ENCODE peak calls at places on chromosome 10, in five cellular contexts. E is aorta, A is left lung, H is left ventricle myocardium inferior, P is pancreas. N is an unnamed sample. For H3K4me1, the result is how much of the 10 kb centered on the place peaks cover.

GRCh38 chr10:75294518-75294865 is 58.7 kb upstream of the COMTD1 start:
- DNase-seq in A (peak), E (no peak), P (peak), H (peak), N (no peak)

GRCh38 chr10:97048649-97049427 is 136.9 kb downstream of the SLIT1 start:
- DNase-seq in E (peak), H (no peak), A (no peak), P (no peak), N (no peak)

GRCh38 chr10:108775911-108776475 is 1147.3 kb downstream of the XPNPEP1 start:
- DNase-seq in A (no peak), P (no peak), E (no peak), H (no peak), N (no peak)

GRCh38 chr10:87092356-87092860 is 2.2 kb downstream of the GLUD1 start:
- DNase-seq in E (no peak), A (no peak), P (no peak), H (no peak), N (no peak)

GRCh38 chr10:29163746-29164145 is 125.1 kb upstream of the LYZL1 start:
- DNase-seq in A (no peak), E (no peak), H (no peak), P (no peak), N (no peak)

GRCh38 chr10:59508956-59509355 is 146.6 kb upstream of the FAM13C start:
- DNase-seq in A (no peak), E (no peak), H (no peak), P (no peak), N (no peak)

GRCh38 chr10:97327348-97328294 is 6.9 kb downstream of the FRAT2 start:
- DNase-seq in A (no peak), E (no peak), H (no peak), P (peak), N (peak)

GRCh38 chr10:29618341-29619171 is 16.2 kb downstream of the SVIL start:
- DNase-seq in E (no peak), H (peak), A (peak), P (peak), N (no peak)

GRCh38 chr10:7410800-7411670 is at the start of gene SFMBT2:
- DNase-seq in H (peak), E (peak), P (peak), A (peak), N (peak)

GRCh38 chr10:110733256-110733952 is 89.3 kb downstream of the RBM20 start:
- DNase-seq in P (peak), A (no peak), E (no peak), H (no peak), N (peak)

GRCh38 chr10:23742368-23742767 is 303.5 kb downstream of the OTUD1 start:
- DNase-seq in P (no peak), H (no peak), E (no peak), A (no peak), N (no peak)
- H3K27ac ChIP-seq in P (no peak), H (no peak), E (no peak), A (no peak), N (no peak)

GRCh38 chr10:47456096-47456485 is 27.8 kb downstream of the ANXA8 start:
- DNase-seq in A (no peak), H (no peak), P (no peak), E (no peak), N (no peak)
- H3K4me1 ChIP-seq in A (under half), H (under half), P (under half), E (under half), N (under half)

DNA sequence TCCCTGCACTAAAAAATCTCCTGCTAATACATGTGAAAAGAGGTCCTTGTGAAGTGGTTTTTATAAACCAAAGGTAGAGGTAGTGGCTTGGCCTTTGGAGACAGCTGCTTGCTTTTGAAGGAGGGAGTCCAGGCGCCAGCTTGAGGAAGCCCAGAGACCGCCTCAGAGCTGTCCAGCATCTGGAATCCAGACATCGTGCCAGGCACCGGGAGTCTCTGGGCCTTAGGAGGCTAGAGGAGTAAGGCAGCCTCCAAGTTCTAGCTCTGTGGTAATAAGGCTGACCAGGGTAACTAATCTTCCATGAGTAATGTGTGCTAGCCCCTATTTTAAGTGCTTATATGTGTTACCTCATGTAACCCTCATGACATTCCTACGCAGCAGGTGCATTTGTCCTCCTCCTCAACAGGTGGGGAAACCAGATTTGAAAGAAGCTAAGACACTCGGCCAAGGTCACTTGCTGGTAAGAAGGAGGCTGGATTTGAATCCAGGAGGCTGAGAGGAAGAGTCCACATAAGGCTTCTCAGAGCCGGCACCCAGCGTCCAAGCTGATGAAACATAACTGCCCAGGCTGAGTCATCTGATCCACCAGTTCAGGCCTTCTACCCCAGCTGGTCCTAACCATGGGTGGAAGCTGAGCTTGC is 26.1 kb downstream of the PRLHR start:
- DNase-seq in A (no peak), P (no peak), E (no peak), H (no peak), N (no peak)
- H3K27ac ChIP-seq in A (no peak), P (no peak), E (no peak), H (no peak), N (no peak)

GRCh38 chr10:100746413-100746931 is 1.1 kb downstream of the PAX2 start:
- DNase-seq in E (no peak), H (no peak), A (no peak), P (no peak), N (no peak)

GRCh38 chr10:100748251-100749058 is 3.1 kb downstream of the PAX2 start:
- DNase-seq in A (no peak), E (no peak), H (no peak), P (no peak), N (no peak)

GRCh38 chr10:100747826-100748231 is 2.4 kb downstream of the PAX2 start:
- DNase-seq in H (no peak), P (no peak), E (no peak), A (no peak), N (no peak)

GRCh38 chr10:100745882-100746412 is 565 bp downstream of the PAX2 start:
- DNase-seq in P (no peak), A (no peak), H (no peak), E (no peak), N (no peak)

GRCh38 chr10:100747061-100747825 is 1.9 kb downstream of the PAX2 start:
- DNase-seq in A (no peak), P (no peak), E (no peak), H (no peak), N (no peak)
- H3K4me1 ChIP-seq in A (under half), P (under half), E (under half), H (half or more), N (under half)

GRCh38 chr10:102780246-102780645 is 36.5 kb downstream of the WBP1L start:
- DNase-seq in A (no peak), E (no peak), P (no peak), H (no peak), N (no peak)
- H3K27ac ChIP-seq in A (peak), E (peak), P (no peak), H (peak), N (peak)

DNA sequence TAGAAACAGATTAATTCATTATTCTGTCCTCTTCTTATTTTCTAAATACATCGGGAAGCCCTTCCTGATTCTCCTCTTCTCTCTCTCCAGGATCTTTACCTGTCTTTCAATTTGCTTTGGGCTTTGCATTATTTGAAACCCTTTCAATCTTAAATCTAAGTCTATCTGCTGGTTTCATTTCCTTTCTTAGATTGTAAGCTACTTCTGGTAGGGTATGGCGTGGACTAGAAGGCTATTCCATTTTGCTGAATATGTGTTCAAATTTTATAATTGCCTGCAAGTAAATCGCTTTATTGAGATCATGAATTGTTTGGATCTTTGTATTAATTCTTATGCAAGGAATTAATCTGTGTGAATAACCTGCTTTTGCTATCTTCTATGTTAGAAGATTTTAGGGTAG is 11.1 kb downstream of the STAM start:
- DNase-seq in P (no peak), E (no peak), H (no peak), A (no peak), N (no peak)
- H3K4me1 ChIP-seq in P (under half), E (under half), H (under half), A (under half), N (under half)

GRCh38 chr10:62185914-62186692 is 82.5 kb downstream of the RTKN2 start:
- DNase-seq in A (no peak), E (no peak), H (no peak), P (no peak), N (no peak)

GRCh38 chr10:62183857-62184805 is 84.5 kb downstream of the RTKN2 start:
- DNase-seq in H (no peak), E (no peak), P (no peak), A (no peak), N (no peak)

GRCh38 chr10:62183442-62183841 is 85.2 kb downstream of the RTKN2 start:
- DNase-seq in H (no peak), P (no peak), E (no peak), A (no peak), N (peak)

GRCh38 chr10:62188021-62188616 is 80.5 kb downstream of the RTKN2 start:
- DNase-seq in H (no peak), P (no peak), A (no peak), E (no peak), N (no peak)

GRCh38 chr10:62186999-62187695 is 81.5 kb downstream of the RTKN2 start:
- DNase-seq in P (no peak), E (no peak), H (no peak), A (no peak), N (no peak)
- H3K27ac ChIP-seq in P (no peak), E (peak), H (no peak), A (peak), N (no peak)

GRCh38 chr10:124287791-124288190 is 130.9 kb downstream of the OAT start:
- DNase-seq in H (no peak), E (peak), P (no peak), A (peak), N (no peak)
- H3K4me1 ChIP-seq in H (under half), E (under half), P (under half), A (half or more), N (under half)

GRCh38 chr10:117552759-117553158 is 10.2 kb downstream of the EMX2 start:
- DNase-seq in E (peak), H (no peak), P (no peak), A (no peak), N (no peak)
- H3K27ac ChIP-seq in E (no peak), H (no peak), P (no peak), A (no peak), N (no peak)

N was measured in small intestine.